ENCODE peak calls at places on chromosomes 2 and 18, in six cellular contexts. F is stomach, T is prostate gland, O is A549, P is right lobe of liver, N is IMR-90. K is an unnamed sample.
A peak's percentile ranks its signal among the peaks of the same experiment; 100 is the strongest.

GRCh38 chr2:120774557-120775160 is 39.0 kb downstream of the GLI2 start:
- DNase-seq in O (no peak), F (no peak), T (no peak), P (no peak), N (no peak), K (no peak)

GRCh38 chr18:62716679-62717058 is 1.3 kb downstream of the PHLPP1 start:
- DNase-seq in P (peak; percentile 75), T (peak; percentile 43), N (no peak), F (peak; percentile 45), O (peak; percentile 21), K (peak; percentile 5)

GRCh38 chr18:61664413-61665084 is 228.3 kb downstream of the RNF152 start:
- DNase-seq in P (no peak), F (no peak), O (no peak), T (no peak), N (peak; percentile 18), K (no peak)

GRCh38 chr2:205482399-205483065 is 199.8 kb upstream of the NRP2 start:
- DNase-seq in P (no peak), N (peak; percentile 36), T (no peak), O (no peak), F (no peak), K (no peak)

GRCh38 chr18:24341361-24341760 is 56.3 kb downstream of the OSBPL1A start:
- DNase-seq in O (no peak), P (no peak), F (no peak), T (no peak), N (peak; percentile 71), K (no peak)

GRCh38 chr2:233404227-233404626 is 49.9 kb downstream of the DGKD start:
- DNase-seq in N (peak; percentile 48), O (peak; percentile 77), P (peak; percentile 42), T (no peak), F (peak; percentile 75), K (no peak)

GRCh38 chr2:30975156-30975555 is 163.1 kb downstream of the GALNT14 start:
- DNase-seq in T (no peak), F (no peak), O (no peak), N (no peak), P (no peak), K (no peak)

GRCh38 chr2:237473474-237474453 is 13.3 kb upstream of the MLPH start:
- DNase-seq in P (no peak), O (no peak), T (no peak), F (no peak), N (peak; percentile 67), K (peak; percentile 55)

GRCh38 chr2:239216614-239217273 is 184.1 kb downstream of the HDAC4 start:
- DNase-seq in O (no peak), P (no peak), N (no peak), F (peak; percentile 19), T (no peak), K (no peak)

GRCh38 chr18:69885841-69886531 is 61.7 kb downstream of the CD226 start:
- DNase-seq in T (no peak), N (no peak), F (no peak), O (no peak), P (no peak), K (no peak)

GRCh38 chr2:24870440-24870839 is 49.6 kb downstream of the ADCY3 start:
- DNase-seq in P (no peak), O (no peak), N (no peak), F (no peak), T (no peak), K (no peak)

GRCh38 chr2:12106440-12107080 is 360.1 kb downstream of the LPIN1 start:
- DNase-seq in T (no peak), F (peak; percentile 28), O (peak; percentile 63), P (peak; percentile 25), N (peak; percentile 99), K (peak; percentile 86)

GRCh38 chr2:72778410-72778809 is 47.4 kb downstream of the EXOC6B start:
- DNase-seq in T (no peak), O (peak; percentile 82), F (no peak), N (peak; percentile 77), P (no peak), K (no peak)

GRCh38 chr18:42574871-42575270 is 540.6 kb downstream of the RIT2 start:
- DNase-seq in P (no peak), T (no peak), N (no peak), O (no peak), F (no peak), K (no peak)

GRCh38 chr18:30957086-30957485 is 85.5 kb downstream of the DSC3 start:
- DNase-seq in F (no peak), P (no peak), N (no peak), T (no peak), O (no peak), K (no peak)

GRCh38 chr18:7038330-7038846 is 79.2 kb downstream of the LAMA1 start:
- DNase-seq in O (peak; percentile 24), T (peak; percentile 88), N (peak; percentile 99), P (peak; percentile 38), F (no peak), K (peak; percentile 62)

GRCh38 chr2:212882626-212883025 is 268.8 kb downstream of the IKZF2 start:
- DNase-seq in P (no peak), N (no peak), T (no peak), O (no peak), F (no peak), K (no peak)

GRCh38 chr2:25078171-25079049 is 36.5 kb downstream of the EFR3B start:
- DNase-seq in P (no peak), T (peak; percentile 26), F (no peak), O (peak; percentile 92), N (peak; percentile 91), K (peak; percentile 83)

GRCh38 chr18:77250501-77250925 is 865 bp downstream of the GALR1 start:
- DNase-seq in F (no peak), O (no peak), P (no peak), N (no peak), T (no peak), K (no peak)

GRCh38 chr18:37019157-37019571 is 190.2 kb downstream of the KIAA1328 start:
- DNase-seq in T (no peak), N (peak; percentile 11), P (no peak), O (peak; percentile 12), F (no peak), K (no peak)
- TF ChIP-seq POLR2A in T (no peak), N (no peak), P (no peak), O (no peak), F (no peak), K (no peak)

DNA sequence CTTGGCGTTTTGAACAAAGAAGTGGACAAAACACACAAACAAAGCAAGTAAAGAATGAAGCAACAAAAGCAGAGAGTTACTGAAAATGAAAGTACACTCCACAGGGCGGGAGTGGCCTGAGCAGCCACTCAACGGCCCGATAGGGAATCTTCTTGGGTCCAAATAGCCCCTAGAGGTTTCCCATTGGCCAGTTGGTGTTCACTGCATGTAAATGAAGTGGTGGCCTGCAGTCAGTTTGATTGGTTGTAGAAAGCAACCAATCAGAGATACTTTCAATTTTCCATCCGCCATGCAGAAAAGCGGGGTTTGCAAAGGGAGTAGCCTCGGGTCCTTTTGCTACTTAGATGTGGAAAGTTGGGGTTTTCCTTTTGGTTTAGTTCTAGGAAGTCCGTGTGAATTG is 31.6 kb downstream of the CYBRD1 start:
- DNase-seq in O (peak; percentile 96), N (no peak), F (no peak), P (no peak), T (no peak), K (peak; percentile 35)
- TF ChIP-seq POLR2A in O (peak; percentile 31), N (no peak), F (no peak), P (no peak), T (no peak), K (peak; percentile 25)

DNA sequence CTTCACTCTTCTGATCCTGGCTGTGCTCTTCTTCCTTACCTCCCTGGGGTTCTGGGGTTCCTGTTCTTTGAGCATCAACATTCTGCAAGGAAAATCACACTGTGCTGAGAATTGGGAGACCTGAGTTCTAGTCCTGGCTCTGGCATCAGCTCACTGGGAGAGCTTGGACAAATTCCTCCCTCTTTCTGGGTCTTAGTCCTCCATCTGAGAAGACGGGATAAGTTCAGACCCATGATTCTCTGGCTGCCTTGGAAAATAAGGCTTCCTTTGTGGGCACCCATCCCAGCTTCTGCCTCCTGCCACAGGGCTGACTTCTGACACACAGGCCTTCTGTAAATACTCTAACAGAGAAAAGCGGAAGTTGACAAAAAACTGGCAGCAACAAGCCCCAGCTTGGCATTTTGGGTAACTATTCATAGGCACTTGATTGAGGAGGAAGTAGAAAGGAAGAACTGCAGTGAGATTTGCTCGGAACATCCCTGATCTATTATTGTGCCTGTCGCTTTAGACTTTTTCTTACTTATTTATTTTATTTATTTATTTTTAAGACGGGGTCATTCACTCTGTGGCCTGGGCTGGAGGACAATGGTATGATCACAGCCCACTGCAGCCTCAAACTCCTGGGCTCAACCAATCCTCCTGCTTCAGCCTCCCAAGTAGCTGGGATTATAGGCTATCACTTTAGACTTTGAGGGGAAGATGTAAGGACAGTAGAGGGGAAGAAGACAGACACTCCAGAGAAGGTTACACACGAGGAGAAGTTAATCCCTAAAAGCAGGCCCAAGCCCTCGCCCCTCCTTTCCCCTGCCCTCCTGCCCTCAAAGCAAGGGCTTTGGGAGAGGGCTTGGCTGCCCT is 7.9 kb downstream of the PCBP1 start:
- DNase-seq in T (peak; percentile 81), F (peak; percentile 81), N (peak; percentile 67), O (peak; percentile 70), P (peak; percentile 65), K (no peak)
- TF ChIP-seq POLR2A in T (peak; percentile 68), F (no peak), N (no peak), O (no peak), P (peak; percentile 92), K (no peak)

GRCh38 chr2:177225965-177226360 is 13.4 kb downstream of the HNRNPA3 start:
- DNase-seq in T (no peak), F (no peak), N (no peak), P (no peak), O (no peak), K (no peak)
- TF ChIP-seq POLR2A in T (no peak), F (no peak), N (no peak), P (no peak), O (no peak), K (no peak)

GRCh38 chr18:8704361-8705279 is 736 bp upstream of the MTCL1 start:
- DNase-seq in O (peak; percentile 92), T (peak; percentile 88), P (peak; percentile 95), N (peak; percentile 88), F (peak; percentile 92), K (peak; percentile 88)
- TF ChIP-seq POLR2A in O (peak; percentile 58), T (peak; percentile 68), P (peak; percentile 58), N (peak; percentile 36), F (no peak), K (peak; percentile 62)

GRCh38 chr18:2823966-2824365 is 22.8 kb upstream of the EMILIN2 start:
- DNase-seq in P (no peak), N (no peak), T (no peak), F (no peak), O (no peak), K (no peak)

GRCh38 chr18:2825613-2826205 is 21.1 kb upstream of the EMILIN2 start:
- DNase-seq in P (no peak), T (no peak), F (no peak), O (no peak), N (no peak), K (no peak)

GRCh38 chr18:2823202-2823601 is 23.6 kb upstream of the EMILIN2 start:
- DNase-seq in T (no peak), N (no peak), P (no peak), O (no peak), F (no peak), K (no peak)

GRCh38 chr18:2826581-2826980 is 20.2 kb upstream of the EMILIN2 start:
- DNase-seq in T (no peak), N (no peak), P (no peak), O (no peak), F (no peak), K (no peak)

GRCh38 chr18:2824865-2825264 is 21.9 kb upstream of the EMILIN2 start:
- DNase-seq in T (no peak), F (no peak), O (no peak), N (no peak), P (no peak), K (no peak)
- TF ChIP-seq POLR2A in T (no peak), F (no peak), O (no peak), N (no peak), P (no peak), K (no peak)

K was measured in H54.